ENCODE peak calls at places on chromosomes 2 and 18, in nine cellular contexts. N is tibial nerve; C is iPS-NIHi11; X is endothelial cell; G is NCI-H1092; E is OCI-M1; F is effector memory CD8-positive, alpha-beta T cell; P is fibroblast of pulmonary artery; J is T1000. Z is an unnamed sample.

GRCh38 chr2:32559136-32559535 is 68.7 kb upstream of the TTC27 start:
- DNase-seq in F (no peak), G (no peak), E (no peak), X (no peak), C (no peak), J (no peak), P (peak), N (no peak), Z (no peak)

GRCh38 chr2:30706534-30707303 is 100.5 kb downstream of the CAPN13 start:
- DNase-seq in F (peak), P (peak), N (peak), J (peak), E (peak), C (peak), X (peak), G (peak), Z (peak)

GRCh38 chr2:121860033-121860810 is 104.8 kb downstream of the TSN start:
- DNase-seq in N (no peak), C (no peak), E (peak), G (no peak), X (no peak), J (peak), F (no peak), P (peak), Z (no peak)

GRCh38 chr2:212005077-212005671 is 533.4 kb downstream of the ERBB4 start:
- DNase-seq in N (no peak), C (peak), E (peak), P (peak), G (peak), F (no peak), X (peak), J (no peak), Z (peak)

GRCh38 chr2:218291318-218291933 is 877 bp downstream of the TMBIM1 start:
- DNase-seq in X (no peak), N (no peak), G (no peak), C (no peak), P (peak), J (no peak), E (peak), F (no peak), Z (no peak)

GRCh38 chr2:28649481-28650260 is 102.0 kb upstream of the PPP1CB start:
- DNase-seq in G (no peak), J (peak), X (no peak), F (no peak), E (no peak), P (no peak), N (no peak), C (no peak), Z (no peak)

GRCh38 chr2:41521191-41521590 is 526.6 kb upstream of the PKDCC start:
- DNase-seq in E (no peak), X (no peak), C (no peak), G (no peak), J (no peak), N (no peak), P (no peak), F (no peak), Z (no peak)

GRCh38 chr2:132978840-132979239 is 308.8 kb upstream of the LYPD1 start:
- DNase-seq in G (no peak), X (no peak), E (no peak), C (no peak), J (no peak), P (no peak), F (no peak), N (no peak), Z (no peak)

GRCh38 chr2:45170976-45171514 is 161.8 kb upstream of the SIX2 start:
- DNase-seq in N (no peak), G (no peak), X (no peak), E (peak), C (no peak), J (no peak), F (no peak), P (peak), Z (no peak)

GRCh38 chr18:34385306-34385705 is 160.6 kb upstream of the NOL4 start:
- DNase-seq in F (no peak), E (no peak), J (no peak), G (no peak), C (no peak), X (no peak), N (no peak), P (no peak), Z (no peak)

GRCh38 chr2:237885931-237886701 is 26.7 kb downstream of the RAMP1 start:
- DNase-seq in X (no peak), C (no peak), P (peak), N (peak), J (no peak), F (no peak), E (no peak), G (no peak), Z (no peak)

GRCh38 chr2:1132328-1132964 is 181.8 kb downstream of the SNTG2 start:
- DNase-seq in N (no peak), E (no peak), X (no peak), P (no peak), J (no peak), F (no peak), C (no peak), G (peak), Z (no peak)

GRCh38 chr2:186848873-186849578 is at the start of gene ZSWIM2:
- DNase-seq in G (peak), N (peak), J (peak), C (peak), F (no peak), X (peak), P (peak), E (no peak), Z (no peak)

GRCh38 chr2:58350484-58350883 is 109.4 kb upstream of the FANCL start:
- DNase-seq in J (no peak), N (no peak), G (no peak), C (no peak), X (no peak), F (no peak), P (no peak), E (peak), Z (no peak)

GRCh38 chr2:26942543-26943295 is 27.7 kb upstream of the MAPRE3 start:
- DNase-seq in F (peak), P (peak), N (peak), J (no peak), X (peak), E (peak), C (peak), G (peak), Z (no peak)

GRCh38 chr18:39487932-39488331 is 1922.3 kb upstream of the CELF4 start:
- DNase-seq in E (no peak), X (no peak), C (no peak), J (no peak), G (peak), F (no peak), N (no peak), P (no peak), Z (no peak)

GRCh38 chr2:109516445-109517117 is 97.2 kb downstream of the SEPTIN10 start:
- DNase-seq in J (no peak), P (peak), X (peak), G (peak), C (peak), E (peak), F (no peak), N (no peak), Z (no peak)

GRCh38 chr2:68943581-68944568 is 8.8 kb downstream of the GKN2 start:
- DNase-seq in P (peak), X (peak), N (peak), J (peak), C (peak), G (peak), F (peak), E (peak), Z (peak)

GRCh38 chr2:224122542-224122941 is 83.5 kb upstream of the SERPINE2 start:
- DNase-seq in G (no peak), N (no peak), J (no peak), X (no peak), C (no peak), P (no peak), E (no peak), F (no peak), Z (no peak)

GRCh38 chr2:141137121-141137693 is 993.6 kb downstream of the LRP1B start:
- DNase-seq in E (peak), C (no peak), P (peak), F (no peak), X (no peak), N (no peak), J (no peak), G (no peak), Z (no peak)

GRCh38 chr2:179272406-179273192 is 8.0 kb upstream of the SESTD1 start:
- DNase-seq in X (no peak), C (no peak), F (no peak), E (no peak), P (peak), N (no peak), J (no peak), G (peak), Z (no peak)

GRCh38 chr2:101566632-101567228 is 91.8 kb upstream of the RFX8 start:
- DNase-seq in X (no peak), P (no peak), C (no peak), G (no peak), F (no peak), E (no peak), J (no peak), N (no peak), Z (no peak)

GRCh38 chr2:156219491-156220100 is 112.9 kb downstream of the NR4A2 start:
- DNase-seq in X (no peak), N (no peak), P (no peak), C (no peak), E (peak), J (no peak), F (no peak), G (no peak), Z (no peak)

Z was measured in NCI-H446 treated with DMSO at 0.1 percent for 48 hours.